ENCODE peak calls at places on chromosomes 7 and 10, in four cellular contexts. One of them, this sample, is unnamed.

GRCh38 chr7:1425292-1426136 is 33.8 kb downstream of the MICALL2 start:
- DNase-seq in GM12864: no peak
- DNase-seq in cardiac muscle cell: peak; percentile 20
- DNase-seq in choroid plexus epithelial cell: peak; percentile 26
- DNase-seq in this sample: no peak

GRCh38 chr10:79060641-79061255 is 8.0 kb upstream of the ZMIZ1 start:
- DNase-seq in cardiac muscle cell: no peak
- DNase-seq in choroid plexus epithelial cell: no peak
- DNase-seq in GM12864: no peak
- DNase-seq in this sample: no peak

GRCh38 chr7:97731736-97732370 is at the start of gene TAC1:
- DNase-seq in GM12864: no peak
- DNase-seq in choroid plexus epithelial cell: no peak
- DNase-seq in cardiac muscle cell: peak; percentile 54
- DNase-seq in this sample: peak; percentile 1

GRCh38 chr10:82037076-82037475 is 162.1 kb downstream of the NRG3 start:
- DNase-seq in choroid plexus epithelial cell: no peak
- DNase-seq in GM12864: no peak
- DNase-seq in cardiac muscle cell: no peak
- DNase-seq in this sample: no peak

GRCh38 chr7:140003913-140004382 is 58.8 kb downstream of the PARP12 start:
- DNase-seq in GM12864: peak; percentile 37
- DNase-seq in choroid plexus epithelial cell: peak; percentile 85
- DNase-seq in cardiac muscle cell: peak; percentile 71
- DNase-seq in this sample: peak; percentile 70

GRCh38 chr10:47095211-47095610 is 184.0 kb downstream of the PTPN20 start:
- DNase-seq in GM12864: no peak
- DNase-seq in cardiac muscle cell: no peak
- DNase-seq in choroid plexus epithelial cell: no peak
- DNase-seq in this sample: no peak

GRCh38 chr7:130880668-130881067 is 146.7 kb upstream of the KLF14 start:
- DNase-seq in cardiac muscle cell: no peak
- DNase-seq in GM12864: no peak
- DNase-seq in choroid plexus epithelial cell: peak; percentile 74
- DNase-seq in this sample: peak; percentile 76

GRCh38 chr10:87867453-87867852 is 4.0 kb downstream of the PTEN start:
- DNase-seq in choroid plexus epithelial cell: no peak
- DNase-seq in GM12864: no peak
- DNase-seq in cardiac muscle cell: no peak
- DNase-seq in this sample: no peak

GRCh38 chr10:129614341-129614740 is 147.3 kb downstream of the MGMT start:
- DNase-seq in GM12864: no peak
- DNase-seq in cardiac muscle cell: no peak
- DNase-seq in choroid plexus epithelial cell: no peak
- DNase-seq in this sample: no peak

GRCh38 chr7:140562921-140563600 is 77.6 kb downstream of the DENND2A start:
- DNase-seq in cardiac muscle cell: no peak
- DNase-seq in choroid plexus epithelial cell: no peak
- DNase-seq in GM12864: no peak
- DNase-seq in this sample: no peak

GRCh38 chr7:107917770-107918651 is 27.0 kb downstream of the DLD start:
- DNase-seq in GM12864: no peak
- DNase-seq in choroid plexus epithelial cell: no peak
- DNase-seq in cardiac muscle cell: no peak
- DNase-seq in this sample: no peak

GRCh38 chr7:5284304-5285281 is 1.9 kb downstream of the SLC29A4 start:
- DNase-seq in GM12864: peak; percentile 8
- DNase-seq in choroid plexus epithelial cell: peak; percentile 36
- DNase-seq in cardiac muscle cell: peak; percentile 82
- DNase-seq in this sample: no peak

GRCh38 chr10:88065384-88066049 is 202.1 kb downstream of the PTEN start:
- DNase-seq in choroid plexus epithelial cell: no peak
- DNase-seq in GM12864: peak; percentile 84
- DNase-seq in cardiac muscle cell: no peak
- DNase-seq in this sample: no peak

GRCh38 chr10:110279062-110279986 is 25.4 kb downstream of the SMNDC1 start:
- DNase-seq in GM12864: peak; percentile 22
- DNase-seq in choroid plexus epithelial cell: peak; percentile 82
- DNase-seq in cardiac muscle cell: peak; percentile 72
- DNase-seq in this sample: peak; percentile 66

GRCh38 chr10:82390866-82391658 is 516.1 kb downstream of the NRG3 start:
- DNase-seq in choroid plexus epithelial cell: no peak
- DNase-seq in GM12864: no peak
- DNase-seq in cardiac muscle cell: no peak
- DNase-seq in this sample: no peak

GRCh38 chr10:54402576-54402975 is 398.5 kb downstream of the PCDH15 start:
- DNase-seq in choroid plexus epithelial cell: peak; percentile 52
- DNase-seq in GM12864: no peak
- DNase-seq in cardiac muscle cell: peak; percentile 52
- DNase-seq in this sample: no peak

This sample was measured in amniotic epithelial cell.